ENCODE peak calls at places on chromosomes 11 and 22, in ten cellular contexts. Z, D, G, U, A, N, P, Y, S and R are unnamed samples.

GRCh38 chr11:94457118-94458029 is 36.3 kb downstream of the MRE11 start:
- DNase-seq in N (no peak), D (no peak), G (no peak), Y (no peak), S (no peak), A (no peak), P (no peak), U (no peak), Z (no peak), R (no peak)

GRCh38 chr22:25081409-25081824 is 118.2 kb upstream of the CRYBB3 start:
- DNase-seq in D (peak; percentile 49), G (no peak), Y (peak; percentile 71), P (peak; percentile 51), A (no peak), N (no peak), U (no peak), S (no peak), Z (no peak), R (peak; percentile 1)

GRCh38 chr11:109963101-109963500 is 130.1 kb upstream of the ZC3H12C start:
- DNase-seq in A (no peak), G (no peak), Z (no peak), Y (no peak), P (no peak), N (no peak), U (no peak), D (no peak), S (no peak), R (no peak)

GRCh38 chr11:104799251-104799650 is 99.0 kb downstream of the CASP12 start:
- DNase-seq in P (no peak), A (no peak), Z (no peak), Y (no peak), U (no peak), S (no peak), N (peak; percentile 2), D (no peak), G (no peak), R (no peak)

GRCh38 chr11:71144010-71144409 is 108.4 kb downstream of the SHANK2 start:
- DNase-seq in G (no peak), U (no peak), D (no peak), A (no peak), Y (no peak), S (no peak), P (no peak), Z (no peak), N (no peak), R (no peak)

GRCh38 chr22:34567367-34567766 is 498.6 kb upstream of the ISX start:
- DNase-seq in D (no peak), N (no peak), Y (no peak), S (no peak), A (no peak), U (no peak), G (no peak), P (no peak), Z (no peak), R (no peak)

GRCh38 chr11:70542811-70543210 is 144.5 kb downstream of the CTTN start:
- DNase-seq in D (no peak), N (no peak), U (no peak), P (no peak), Y (no peak), Z (no peak), S (no peak), G (no peak), A (no peak), R (no peak)

GRCh38 chr11:76627541-76628082 is 42.9 kb downstream of the LRRC32 start:
- DNase-seq in D (no peak), U (no peak), Z (no peak), S (no peak), G (no peak), N (no peak), A (no peak), Y (no peak), P (no peak), R (no peak)

GRCh38 chr11:78991681-78992080 is 417.0 kb upstream of the NARS2 start:
- DNase-seq in U (no peak), G (no peak), A (no peak), S (no peak), Y (no peak), Z (no peak), N (no peak), D (no peak), P (no peak), R (no peak)

GRCh38 chr22:17135153-17135760 is 14.1 kb upstream of the TMEM121B start:
- DNase-seq in A (no peak), G (no peak), P (no peak), D (no peak), N (no peak), S (no peak), Y (no peak), Z (no peak), U (no peak), R (no peak)

GRCh38 chr11:119441898-119442243 is 18.9 kb upstream of the THY1 start:
- DNase-seq in Y (no peak), P (no peak), U (no peak), G (no peak), A (no peak), S (no peak), D (no peak), Z (no peak), N (no peak), R (no peak)

GRCh38 chr11:17476317-17477083 is at the start of gene ABCC8:
- DNase-seq in N (no peak), P (no peak), A (no peak), Z (no peak), Y (peak; percentile 74), G (no peak), U (no peak), S (no peak), D (no peak), R (no peak)

GRCh38 chr11:4581443-4581842 is at the start of gene OR52I2:
- DNase-seq in D (no peak), N (no peak), A (no peak), Y (no peak), Z (no peak), S (no peak), P (no peak), G (no peak), U (no peak), R (no peak)

GRCh38 chr11:92384316-92384715 is 159.7 kb downstream of the FAT3 start:
- DNase-seq in S (no peak), P (no peak), G (no peak), Y (no peak), A (no peak), D (no peak), Z (no peak), N (peak; percentile 33), U (no peak), R (no peak)

GRCh38 chr11:126628790-126629621 is 273.5 kb downstream of the ST3GAL4 start:
- DNase-seq in P (no peak), S (no peak), A (no peak), Y (no peak), U (no peak), N (no peak), Z (peak; percentile 44), D (no peak), G (no peak), R (no peak)

GRCh38 chr11:26144309-26144690 is 187.6 kb upstream of the ANO3 start:
- DNase-seq in D (no peak), G (no peak), U (no peak), P (no peak), N (no peak), Y (no peak), Z (no peak), S (no peak), A (no peak), R (no peak)

GRCh38 chr22:31595271-31595670 is 66.7 kb downstream of the PISD start:
- DNase-seq in D (no peak), G (no peak), S (no peak), Y (no peak), U (no peak), P (no peak), Z (no peak), N (no peak), A (no peak), R (no peak)